ENCODE peak calls at places on chromosomes 6 and 20, in nine cellular contexts. Z is activated CD4-positive, CD25-positive, alpha-beta regulatory T cell; L is type B pancreatic cell; I is effector memory CD8-positive, alpha-beta T cell; K is natural killer cell; N is T-cell; G is brain microvascular endothelial cell; J is stimulated activated CD4-positive, alpha-beta T cell treated with anti-CD3 and anti-CD28 coated beads, Interleukin-1b, Interleukin-23, amount 100 ng/mL, for 24 hours; H is NCI-H1092. S is an unnamed sample.

GRCh38 chr20:44909872-44910689 is at the start of gene PABPC1L:
- DNase-seq in Z (peak), L (no peak), I (peak), K (peak), N (peak), G (peak), J (peak), H (peak), S (no peak)

GRCh38 chr6:100346203-100346602 is 118.5 kb downstream of the SIM1 start:
- DNase-seq in Z (no peak), L (no peak), I (no peak), K (no peak), N (no peak), G (no peak), J (no peak), H (no peak), S (no peak)

GRCh38 chr6:66735106-66735890 is 1028.3 kb upstream of the EYS start:
- DNase-seq in Z (no peak), L (no peak), I (no peak), K (no peak), N (no peak), G (no peak), J (no peak), H (no peak), S (no peak)

GRCh38 chr6:70415247-70415646 is 1.9 kb downstream of the FAM135A start:
- DNase-seq in Z (no peak), L (no peak), I (no peak), K (no peak), N (no peak), G (no peak), J (no peak), H (no peak), S (no peak)

GRCh38 chr6:5115168-5115567 is 30.0 kb downstream of the PPP1R3G start:
- DNase-seq in Z (no peak), L (no peak), I (no peak), K (no peak), N (no peak), G (peak), J (no peak), H (no peak), S (no peak)

GRCh38 chr6:120056085-120056484 is 706.5 kb upstream of the MAN1A1 start:
- DNase-seq in Z (no peak), L (no peak), I (no peak), K (no peak), N (no peak), G (no peak), J (no peak), H (no peak), S (no peak)

GRCh38 chr20:58312836-58313235 is 3.3 kb downstream of the RAB22A start:
- DNase-seq in Z (no peak), L (no peak), I (no peak), K (no peak), N (no peak), G (no peak), J (no peak), H (no peak), S (no peak)

GRCh38 chr6:46102123-46102522 is 27.7 kb upstream of the ENPP4 start:
- DNase-seq in Z (no peak), L (no peak), I (no peak), K (no peak), N (no peak), G (no peak), J (no peak), H (no peak), S (no peak)

GRCh38 chr6:48733581-48733980 is 622.6 kb upstream of the PTCHD4 start:
- DNase-seq in Z (no peak), L (no peak), I (no peak), K (no peak), N (no peak), G (no peak), J (no peak), H (no peak), S (no peak)

GRCh38 chr20:36372671-36373070 is 66.5 kb downstream of the DLGAP4 start:
- DNase-seq in Z (no peak), L (no peak), I (no peak), K (no peak), N (no peak), G (no peak), J (no peak), H (no peak), S (no peak)

GRCh38 chr20:9294081-9294480 is 220.3 kb upstream of the LAMP5 start:
- DNase-seq in Z (no peak), L (no peak), I (no peak), K (no peak), N (no peak), G (peak), J (no peak), H (no peak), S (no peak)

GRCh38 chr20:32823737-32824588 is 4.2 kb downstream of the MAPRE1 start:
- DNase-seq in Z (no peak), L (no peak), I (no peak), K (no peak), N (no peak), G (no peak), J (no peak), H (no peak), S (no peak)

GRCh38 chr20:48826883-48827771 is 672 bp downstream of the PREX1 start:
- DNase-seq in Z (no peak), L (no peak), I (peak), K (peak), N (peak), G (no peak), J (no peak), H (peak), S (no peak)

GRCh38 chr20:36848078-36848660 is 27.8 kb upstream of the TLDC2 start:
- DNase-seq in Z (no peak), L (no peak), I (no peak), K (no peak), N (no peak), G (peak), J (no peak), H (no peak), S (no peak)

GRCh38 chr6:25485820-25486559 is 166.0 kb upstream of the SCGN start:
- DNase-seq in Z (no peak), L (no peak), I (no peak), K (no peak), N (no peak), G (no peak), J (no peak), H (peak), S (no peak)

GRCh38 chr6:161373905-161374451 is 100.1 kb upstream of the AGPAT4 start:
- DNase-seq in Z (peak), L (peak), I (peak), K (peak), N (peak), G (peak), J (peak), H (peak), S (peak)

GRCh38 chr6:20319520-20320357 is 81.9 kb upstream of the E2F3 start:
- DNase-seq in Z (peak), L (no peak), I (peak), K (peak), N (peak), G (no peak), J (peak), H (no peak), S (no peak)

GRCh38 chr6:11009353-11009752 is 34.8 kb downstream of the ELOVL2 start:
- DNase-seq in Z (no peak), L (no peak), I (no peak), K (no peak), N (no peak), G (no peak), J (no peak), H (no peak), S (no peak)

GRCh38 chr6:155333414-155333813 is 19.1 kb upstream of the TFB1M start:
- DNase-seq in Z (no peak), L (no peak), I (no peak), K (no peak), N (no peak), G (no peak), J (no peak), H (no peak), S (no peak)

S was measured in tibial nerve.